ENCODE peak calls at places on chromosomes 13 and 19, in four cellular contexts. L is H1, Y is K562, W is PC-3. I is an unnamed sample.

GRCh38 chr13:58908019-58908679 is 1255.6 kb downstream of the DIAPH3 start:
- DNase-seq in W (no peak), Y (no peak), L (no peak), I (no peak)

GRCh38 chr13:99987180-99988047 is 5.8 kb downstream of the ZIC2 start:
- DNase-seq in W (no peak), Y (no peak), L (no peak), I (no peak)

GRCh38 chr13:113854238-113855011 is 9.5 kb downstream of the GAS6 start:
- DNase-seq in Y (no peak), W (no peak), L (no peak), I (no peak)

GRCh38 chr19:4456843-4457653 is 546 bp downstream of the UBXN6 start:
- DNase-seq in W (no peak), Y (peak; percentile 90), L (peak; percentile 44), I (peak; percentile 85)

GRCh38 chr19:13622727-13623126 is 116.4 kb upstream of the CACNA1A start:
- DNase-seq in L (no peak), Y (no peak), W (no peak), I (no peak)

GRCh38 chr19:49570138-49570856 is 10.1 kb downstream of the NOSIP start:
- DNase-seq in L (no peak), W (peak; percentile 92), Y (peak; percentile 81), I (peak; percentile 95)

GRCh38 chr13:39976481-39976880 is 321.0 kb downstream of the COG6 start:
- DNase-seq in Y (no peak), W (no peak), L (no peak), I (no peak)

GRCh38 chr13:75633285-75633684 is 2.8 kb upstream of the LMO7 start:
- DNase-seq in Y (no peak), W (peak; percentile 66), L (no peak), I (peak; percentile 71)

GRCh38 chr19:38211206-38211605 is 12.8 kb downstream of the DPF1 start:
- DNase-seq in Y (peak; percentile 39), L (no peak), W (no peak), I (no peak)

GRCh38 chr19:23002690-23003422 is at the start of gene ZNF728:
- DNase-seq in L (no peak), W (no peak), Y (peak; percentile 19), I (no peak)

GRCh38 chr19:31803819-31804446 is 454.7 kb upstream of the TSHZ3 start:
- DNase-seq in Y (no peak), L (no peak), W (no peak), I (no peak)

GRCh38 chr13:76790519-76791289 is 95.5 kb downstream of the KCTD12 start:
- DNase-seq in Y (no peak), L (no peak), W (no peak), I (peak; percentile 29)

GRCh38 chr13:76538004-76538403 is 348.2 kb downstream of the KCTD12 start:
- DNase-seq in W (no peak), Y (no peak), L (no peak), I (no peak)

GRCh38 chr13:98890186-98890585 is 87.7 kb downstream of the DOCK9 start:
- DNase-seq in W (peak; percentile 90), L (no peak), Y (no peak), I (no peak)

GRCh38 chr13:20401586-20401957 is 124.1 kb downstream of the CRYL1 start:
- DNase-seq in Y (no peak), L (no peak), W (no peak), I (no peak)

GRCh38 chr13:99434258-99434788 is 66.9 kb upstream of the TM9SF2 start:
- DNase-seq in W (no peak), Y (peak; percentile 68), L (no peak), I (no peak)

GRCh38 chr19:46896076-46896794 is 35.4 kb downstream of the ARHGAP35 start:
- DNase-seq in L (no peak), Y (no peak), W (no peak), I (no peak)

GRCh38 chr19:34662919-34663318 is 14.0 kb downstream of the SCGB2B2 start:
- DNase-seq in Y (peak; percentile 21), W (peak; percentile 36), L (peak; percentile 19), I (peak; percentile 45)

GRCh38 chr19:50214699-50215543 is 11.5 kb downstream of the MYH14 start:
- DNase-seq in Y (no peak), L (no peak), W (peak; percentile 97), I (no peak)

GRCh38 chr19:55646889-55647731 is 902 bp upstream of the CCDC106 start:
- DNase-seq in L (no peak), Y (no peak), W (peak; percentile 35), I (no peak)

GRCh38 chr19:30222428-30222873 is 149.7 kb upstream of the ZNF536 start:
- DNase-seq in W (no peak), Y (peak; percentile 74), L (no peak), I (no peak)

GRCh38 chr13:20473139-20473538 is 52.5 kb downstream of the CRYL1 start:
- DNase-seq in L (no peak), Y (no peak), W (peak; percentile 56), I (no peak)

GRCh38 chr13:25286308-25286968 is 850 bp downstream of the MTMR6 start:
- DNase-seq in W (peak; percentile 56), L (no peak), Y (no peak), I (peak; percentile 78)

GRCh38 chr19:9881720-9882119 is 46.6 kb downstream of the PIN1 start:
- DNase-seq in W (peak; percentile 58), Y (no peak), L (no peak), I (no peak)

GRCh38 chr19:10288662-10289166 is 1.0 kb upstream of the ICAM5 start:
- DNase-seq in W (peak; percentile 57), L (no peak), Y (peak; percentile 83), I (peak; percentile 80)

GRCh38 chr13:97296740-97297139 is 74.6 kb downstream of the MBNL2 start:
- DNase-seq in Y (no peak), W (no peak), L (no peak), I (no peak)

GRCh38 chr13:28047784-28048388 is 52.5 kb downstream of the FLT3 start:
- DNase-seq in Y (no peak), L (no peak), W (peak; percentile 42), I (no peak)

GRCh38 chr13:110261166-110262081 is 45.5 kb downstream of the COL4A1 start:
- DNase-seq in W (no peak), L (no peak), Y (no peak), I (no peak)

GRCh38 chr19:50902640-50903039 is 8.6 kb downstream of the KLK4 start:
- DNase-seq in W (no peak), Y (no peak), L (no peak), I (no peak)

GRCh38 chr13:25529425-25529824 is 157.7 kb downstream of the ATP8A2 start:
- DNase-seq in L (no peak), W (peak; percentile 20), Y (no peak), I (no peak)

GRCh38 chr19:7497292-7497691 is 8.5 kb upstream of the PEX11G start:
- DNase-seq in Y (peak; percentile 39), L (no peak), W (no peak), I (peak; percentile 48)

GRCh38 chr19:38039966-38040365 is 133.0 kb downstream of the SIPA1L3 start:
- DNase-seq in W (peak; percentile 87), Y (no peak), L (no peak), I (peak; percentile 27)

GRCh38 chr13:80050252-80050651 is 290.7 kb downstream of the SPRY2 start:
- DNase-seq in W (no peak), Y (no peak), L (no peak), I (no peak)
- H3K9ac ChIP-seq in W (no peak overlapping the region), Y (no peak overlapping the region), L (no peak overlapping the region), I (no peak overlapping the region)

GRCh38 chr19:16896913-16897571 is 8.2 kb downstream of the F2RL3 start:
- DNase-seq in W (peak; percentile 76), Y (peak; percentile 96), L (peak; percentile 90), I (peak; percentile 96)
- H3K9ac ChIP-seq in W (peak overlapping the region; percentile 59), Y (peak overlapping the region; percentile 92), L (no peak overlapping the region), I (no peak overlapping the region)

DNA sequence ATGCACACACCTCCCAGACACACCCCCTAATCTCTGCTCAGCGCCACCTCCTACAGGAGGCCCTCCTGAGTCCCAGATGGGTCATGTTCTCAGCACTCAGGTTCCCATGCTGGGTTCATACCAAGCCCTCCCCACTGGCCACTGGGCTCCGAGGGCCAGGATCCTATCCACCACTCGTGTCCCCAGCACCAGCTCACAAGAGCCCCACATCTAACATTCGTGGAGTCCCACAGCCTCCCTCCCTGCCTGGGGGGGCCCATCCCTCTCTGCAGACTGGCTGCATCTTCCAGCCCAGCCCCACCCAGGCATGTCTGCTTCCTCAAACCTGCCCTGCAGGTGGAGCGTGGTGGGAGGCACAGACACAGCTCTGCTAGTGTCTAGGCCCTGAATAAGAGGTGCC is 227.4 kb downstream of the TUBA3C start:
- DNase-seq in W (no peak), L (no peak), Y (no peak), I (no peak)
- H3K9ac ChIP-seq in W (no peak overlapping the region), L (no peak overlapping the region), Y (no peak overlapping the region), I (no peak overlapping the region)

GRCh38 chr19:17947815-17948473 is 15.1 kb downstream of the CCDC124 start:
- DNase-seq in W (peak; percentile 95), Y (peak; percentile 97), L (peak; percentile 87), I (peak; percentile 98)
- H3K9ac ChIP-seq in W (peak overlapping the region; percentile 57), Y (peak overlapping the region; percentile 55), L (no peak overlapping the region), I (no peak overlapping the region)

DNA sequence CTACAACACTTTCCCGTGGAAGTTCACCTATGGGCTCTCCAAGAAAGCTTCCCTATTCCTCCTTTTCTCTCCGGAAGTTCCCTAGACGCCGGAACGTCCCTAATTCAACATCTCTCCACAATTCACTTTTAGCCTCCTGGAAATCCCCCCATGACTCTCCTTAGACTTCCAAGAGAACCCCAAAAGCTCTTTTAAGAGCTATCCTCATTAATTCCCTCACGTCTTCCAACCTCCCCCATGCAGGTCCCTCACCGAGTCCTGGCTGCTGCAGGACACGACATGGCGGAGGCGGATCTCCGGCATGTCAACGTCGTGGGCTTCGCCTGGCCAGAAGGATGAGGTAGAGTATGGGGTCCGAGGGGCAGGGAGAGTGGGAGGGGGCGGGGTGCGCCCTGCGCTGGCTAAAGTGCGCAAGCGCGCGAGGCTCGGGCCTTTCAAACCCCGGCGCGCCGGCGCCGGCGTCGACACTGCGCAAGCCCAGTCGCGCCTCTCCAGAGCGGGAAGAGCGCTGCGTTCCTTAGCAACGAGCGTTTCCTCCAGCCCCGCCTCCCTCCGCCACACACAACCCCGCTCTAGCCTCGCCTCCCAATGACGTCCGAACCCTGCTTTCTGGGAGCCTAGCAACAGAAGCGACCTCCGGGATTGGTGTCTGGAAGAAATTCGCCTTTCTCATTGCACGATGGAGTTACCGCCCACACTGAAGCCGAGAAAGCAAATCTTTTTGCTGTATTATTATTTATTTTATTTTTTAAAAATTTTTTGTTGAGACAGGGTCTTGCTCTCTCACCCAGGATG is at the start of the genes PINLYP and XRCC1:
- DNase-seq in L (peak; percentile 95), Y (peak; percentile 96), W (peak; percentile 97), I (peak; percentile 100)
- H3K9ac ChIP-seq in L (peak within 1 kb of the TSS; percentile 75), Y (peak within 1 kb of the TSS; percentile 92), W (peak within 1 kb of the TSS; percentile 99), I (peak within 1 kb of the TSS; percentile 99)

DNA sequence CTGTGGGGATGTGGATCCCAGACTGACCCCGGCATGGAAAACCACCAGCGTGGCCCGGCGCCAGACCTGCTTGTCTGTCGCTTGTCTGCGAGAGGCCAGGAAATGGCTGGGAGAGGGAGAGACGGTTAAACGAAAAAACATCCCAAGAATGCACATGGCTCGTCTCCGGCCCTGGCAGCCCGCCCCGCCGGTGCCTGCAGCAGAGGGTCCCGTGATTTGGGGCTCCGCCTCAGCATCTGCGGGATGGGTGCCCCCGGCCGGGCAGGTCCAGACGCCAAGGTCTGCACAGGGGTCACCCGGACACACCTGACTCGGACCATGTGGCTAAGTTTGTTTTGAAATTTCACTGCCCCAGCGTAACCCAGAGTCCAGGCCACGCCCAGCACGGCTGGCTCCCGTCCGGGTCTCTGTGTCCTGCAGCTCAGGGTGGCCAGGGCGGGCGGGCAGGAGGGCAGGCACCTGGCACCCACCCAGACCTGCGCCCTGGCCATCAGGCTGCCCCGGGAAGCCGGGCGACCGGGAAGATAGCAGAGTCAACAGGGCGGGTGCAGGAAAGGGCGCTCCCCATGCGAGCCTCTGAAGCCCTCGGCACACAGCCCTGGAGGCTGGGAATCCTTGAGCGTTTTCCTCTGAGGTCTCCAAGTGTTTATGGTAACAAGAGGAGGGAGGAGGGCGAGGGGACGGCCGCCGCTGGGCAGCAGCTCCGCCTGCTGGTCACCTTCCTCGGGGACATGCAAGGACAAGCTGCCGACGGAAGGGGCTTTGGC is 103.2 kb downstream of the GADD45B start:
- DNase-seq in Y (peak; percentile 67), W (peak; percentile 87), L (peak; percentile 76), I (peak; percentile 91)
- H3K9ac ChIP-seq in Y (peak overlapping the region; percentile 52), W (peak overlapping the region; percentile 37), L (no peak overlapping the region), I (peak overlapping the region; percentile 77)